ENCODE peak calls at places on chromosomes 1 and 21, in four cellular contexts. Z is esophagus squamous epithelium, Q is cardiac muscle cell, F is heart left ventricle. E is an unnamed sample.

GRCh38 chr1:115291731-115292130 is 46.3 kb downstream of the NGF start:
- DNase-seq in Z (no peak), F (no peak), Q (peak), E (no peak)

GRCh38 chr1:179080866-179081695 is 789 bp upstream of the TOR3A start:
- DNase-seq in Q (no peak), F (no peak), Z (no peak), E (no peak)

GRCh38 chr1:84365225-84366221 is 32.8 kb upstream of the DNASE2B start:
- DNase-seq in F (no peak), Z (no peak), Q (peak), E (no peak)

GRCh38 chr1:245860681-245861552 is 646.2 kb downstream of the SMYD3 start:
- DNase-seq in Q (peak), F (no peak), Z (no peak), E (no peak)

GRCh38 chr1:20405893-20406604 is 80.0 kb downstream of the CAMK2N1 start:
- DNase-seq in F (no peak), Z (no peak), Q (peak), E (no peak)

GRCh38 chr1:52359676-52360594 is 6.1 kb downstream of the CC2D1B start:
- DNase-seq in F (no peak), Z (no peak), Q (no peak), E (no peak)

GRCh38 chr1:181131255-181131901 is 42.9 kb downstream of the IER5 start:
- DNase-seq in Z (no peak), F (no peak), Q (no peak), E (no peak)

GRCh38 chr1:192516776-192517297 is 58.7 kb upstream of the RGS1 start:
- DNase-seq in Q (no peak), Z (no peak), F (no peak), E (no peak)

GRCh38 chr1:218304281-218305039 is 19.4 kb downstream of the RRP15 start:
- DNase-seq in Z (no peak), F (peak), Q (peak), E (no peak)

GRCh38 chr21:23986214-23986613 is 1621.1 kb downstream of the MRPL39 start:
- DNase-seq in F (no peak), Z (no peak), Q (no peak), E (no peak)

GRCh38 chr21:45228171-45228641 is 59.5 kb downstream of the POFUT2 start:
- DNase-seq in Q (peak), F (no peak), Z (no peak), E (peak)

GRCh38 chr1:78348526-78349284 is 142.1 kb upstream of the PTGFR start:
- DNase-seq in Z (no peak), F (no peak), Q (peak), E (no peak)

GRCh38 chr1:159790237-159790917 is 9.6 kb downstream of the DUSP23 start:
- DNase-seq in Q (peak), Z (no peak), F (no peak), E (no peak)

GRCh38 chr1:11729498-11730428 is 6.2 kb upstream of the AGTRAP start:
- DNase-seq in F (no peak), Z (no peak), Q (peak), E (peak)

GRCh38 chr1:112689842-112690237 is 15.4 kb downstream of the MOV10 start:
- DNase-seq in F (no peak), Q (no peak), Z (no peak), E (no peak)

GRCh38 chr1:214990619-214991018 is 91.9 kb upstream of the KCNK2 start:
- DNase-seq in Z (no peak), F (no peak), Q (peak), E (no peak)

GRCh38 chr1:38991638-38992449 is 768 bp downstream of the AKIRIN1 start:
- DNase-seq in Z (no peak), F (peak), Q (peak), E (peak)

GRCh38 chr1:238681021-238681420 is 705.3 kb upstream of the CHRM3 start:
- DNase-seq in Z (no peak), F (no peak), Q (peak), E (no peak)

GRCh38 chr1:241323510-241323909 is 33.5 kb downstream of the RGS7 start:
- DNase-seq in F (no peak), Z (no peak), Q (peak), E (no peak)

GRCh38 chr1:248804771-248805681 is 20.7 kb downstream of the SH3BP5L start:
- DNase-seq in F (no peak), Q (no peak), Z (no peak), E (no peak)

GRCh38 chr1:92298213-92298572 is 594 bp downstream of the GLMN start:
- DNase-seq in Q (no peak), F (no peak), Z (no peak), E (no peak)

GRCh38 chr21:36156339-36156814 is 247 bp upstream of the DOP1B start:
- DNase-seq in F (peak), Z (peak), Q (peak), E (peak)
- H3K27ac ChIP-seq in F (peak), Z (peak), Q (no peak), E (peak)

GRCh38 chr1:30908886-30909777 is 574 bp upstream of the SDC3 start:
- DNase-seq in F (no peak), Z (no peak), Q (no peak), E (no peak)
- H3K4me3 ChIP-seq in F (peak), Z (peak), Q (peak), E (peak)

DNA sequence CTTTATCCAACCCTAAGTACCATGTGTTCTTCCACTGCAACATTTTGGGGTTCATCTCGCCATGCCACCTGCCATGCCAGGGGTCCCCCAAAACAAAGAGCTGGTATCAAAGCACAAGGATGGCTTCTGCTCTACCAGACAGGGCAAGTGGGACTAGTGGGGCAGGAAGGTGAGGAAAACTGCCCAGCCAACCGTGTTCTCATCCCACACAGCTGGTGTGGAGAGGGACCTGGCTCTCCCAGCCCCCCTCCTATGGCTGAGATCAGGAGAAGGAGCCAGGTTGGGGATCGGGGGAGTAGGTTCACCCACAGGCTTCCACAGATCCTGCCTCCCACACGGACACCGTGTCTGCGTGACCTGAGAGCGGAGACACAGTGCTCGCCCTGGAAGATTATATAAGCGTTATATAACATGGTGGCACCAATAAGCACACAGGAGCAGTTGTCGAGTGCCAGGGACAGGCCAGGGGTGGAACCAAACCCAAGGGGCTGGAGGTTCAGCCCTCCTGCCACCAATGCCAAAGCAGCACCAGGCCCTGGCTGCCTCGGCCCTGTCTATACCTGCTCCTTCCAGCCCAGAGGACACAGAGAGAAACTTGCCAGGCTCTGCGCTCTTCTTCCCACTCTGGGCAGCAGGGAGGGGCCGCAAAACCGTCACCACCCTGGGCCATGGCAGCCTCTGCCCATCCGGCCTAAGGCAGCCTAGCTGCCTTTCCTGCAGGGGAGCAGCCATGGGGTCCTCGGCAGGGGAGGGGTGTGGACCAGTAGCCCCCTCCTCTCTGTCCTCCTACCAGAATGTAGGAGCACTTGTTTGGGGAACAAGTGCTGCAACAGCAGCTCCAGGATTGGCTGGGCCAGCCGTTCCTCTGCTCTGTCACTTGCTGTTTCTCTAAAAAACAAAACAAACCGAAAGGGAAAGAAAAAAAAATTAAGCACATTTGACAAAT is 43.5 kb downstream of the CD34 start:
- DNase-seq in Q (no peak), Z (no peak), F (peak), E (peak)
- H3K27ac ChIP-seq in Q (no peak), Z (peak), F (peak), E (peak)

DNA sequence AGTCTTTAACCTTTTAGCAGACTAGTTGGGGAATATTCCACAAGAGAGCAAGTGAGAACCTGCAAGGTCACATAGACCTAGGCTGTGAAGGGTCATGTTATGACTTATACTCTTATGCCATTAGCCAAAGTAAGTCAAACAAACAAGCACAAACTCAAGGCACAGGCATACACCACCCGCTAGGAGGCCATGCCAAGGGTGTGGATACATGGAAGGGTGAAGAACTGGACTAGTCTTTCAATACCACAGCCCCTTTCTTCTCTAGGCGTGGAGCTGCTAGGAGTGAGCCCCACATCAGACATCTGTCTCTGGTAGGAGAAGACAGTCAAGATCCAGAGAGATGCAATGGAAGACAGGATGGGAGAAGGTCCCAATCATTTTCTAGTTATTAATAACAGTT is 68.6 kb downstream of the BACH1 start:
- DNase-seq in F (no peak), Q (no peak), Z (no peak), E (no peak)
- H3K4me3 ChIP-seq in F (no peak), Q (no peak), Z (no peak), E (no peak)

DNA sequence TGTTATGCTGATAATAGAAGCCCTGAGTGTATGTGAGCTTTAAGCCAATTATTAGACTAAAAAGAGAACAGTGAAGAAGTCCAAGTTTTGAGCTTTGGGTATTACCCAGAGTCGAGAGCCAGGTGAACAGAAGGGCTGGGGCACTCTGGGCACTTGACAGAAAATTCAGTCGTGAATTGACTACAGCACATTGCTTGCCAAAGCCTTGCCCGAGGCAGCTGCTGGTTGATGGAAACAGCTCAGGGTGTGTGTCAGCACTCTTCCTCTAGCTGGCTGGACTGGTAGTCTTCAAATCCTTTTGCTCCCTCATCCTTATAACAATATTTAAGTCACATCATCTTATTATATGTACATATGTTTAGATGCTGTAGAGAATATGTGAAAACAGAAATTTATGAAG is 21.3 kb downstream of the PDE4B start:
- DNase-seq in F (no peak), Z (no peak), Q (no peak), E (no peak)
- H3K27ac ChIP-seq in F (no peak), Z (no peak), Q (no peak), E (no peak)

DNA sequence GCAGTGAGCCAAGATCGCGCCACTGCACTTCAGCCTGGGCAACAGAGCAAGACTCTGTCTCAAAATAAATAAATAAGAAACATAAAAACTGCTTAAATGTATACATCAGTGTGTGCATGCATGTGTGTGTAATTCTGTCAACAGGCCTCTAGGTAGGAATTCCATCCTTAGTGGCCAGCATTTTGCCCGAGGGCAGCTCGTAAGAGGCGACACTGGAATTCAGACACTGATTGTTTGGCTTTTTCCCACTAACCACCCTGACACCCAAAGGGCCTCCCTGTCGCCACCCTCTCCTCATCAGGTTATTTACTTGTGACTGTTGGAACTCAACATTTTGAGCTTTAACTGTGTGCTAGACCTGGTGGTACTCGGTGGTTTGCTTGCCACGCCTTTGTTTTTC is 64.0 kb upstream of the KIF1B start:
- DNase-seq in F (no peak), Q (no peak), Z (no peak), E (no peak)
- H3K4me3 ChIP-seq in F (no peak), Q (no peak), Z (no peak), E (no peak)

GRCh38 chr1:201377611-201378092 is at the start of gene TNNT2:
- DNase-seq in F (peak), Q (peak), Z (no peak), E (no peak)
- H3K27ac ChIP-seq in F (peak), Q (peak), Z (no peak), E (no peak)

GRCh38 chr1:229943988-229944743 is 122.9 kb upstream of the GALNT2 start:
- DNase-seq in Q (no peak), F (no peak), Z (no peak), E (no peak)

GRCh38 chr1:229941785-229942184 is 125.3 kb upstream of the GALNT2 start:
- DNase-seq in F (no peak), Q (no peak), Z (no peak), E (no peak)

GRCh38 chr1:229941160-229941559 is 125.9 kb upstream of the GALNT2 start:
- DNase-seq in F (no peak), Q (no peak), Z (no peak), E (no peak)

GRCh38 chr1:229942508-229942907 is 124.5 kb upstream of the GALNT2 start:
- DNase-seq in F (no peak), Z (no peak), Q (no peak), E (no peak)

DNA sequence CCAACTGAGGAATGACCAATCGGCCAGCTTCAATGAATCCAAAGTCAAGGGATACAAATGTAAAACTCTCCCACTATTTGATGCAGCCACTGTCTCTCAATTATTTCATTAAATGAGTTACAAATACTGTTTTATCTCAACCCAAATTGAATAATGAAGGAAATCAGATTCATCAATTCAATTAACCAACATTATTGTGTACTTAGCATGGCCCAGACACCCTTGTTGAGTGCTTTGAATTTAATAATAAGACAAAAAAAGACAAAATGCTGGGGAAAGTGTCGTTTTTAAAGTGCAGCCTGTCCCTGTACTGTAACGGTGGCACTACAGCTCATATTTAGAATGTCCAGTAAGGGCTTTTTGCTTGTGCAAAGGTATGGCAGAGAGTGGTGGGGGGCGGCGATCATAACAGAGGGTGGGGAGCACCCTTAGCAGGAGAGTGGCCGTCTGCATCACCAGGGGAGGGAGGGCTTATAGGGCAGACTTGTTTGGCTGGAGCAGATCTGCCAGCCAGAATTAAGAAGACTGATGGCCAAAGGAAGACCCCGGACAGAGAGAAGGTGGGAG is 123.8 kb upstream of the GALNT2 start:
- DNase-seq in Q (no peak), F (no peak), Z (no peak), E (no peak)
- H3K4me3 ChIP-seq in Q (no peak), F (no peak), Z (no peak), E (no peak)

E was measured in tibial artery.